ENCODE peak calls at places on chromosomes 11 and 22, in seven cellular contexts. One of them, this sample, is unnamed. For H3K4me1, the result is how much of the 10 kb centered on the place peaks cover.

GRCh38 chr11:118633319-118633690 is 25.9 kb downstream of the PHLDB1 start:
- DNase-seq in IMR-90: no peak
- DNase-seq in adrenal gland: no peak
- DNase-seq in body of pancreas: no peak
- DNase-seq in upper lobe of right lung: no peak
- DNase-seq in colonic mucosa: no peak
- DNase-seq in lower lobe of right lung: no peak
- DNase-seq in this sample: no peak

GRCh38 chr22:17914474-17914873 is 109.9 kb downstream of the MICAL3 start:
- DNase-seq in IMR-90: no peak
- DNase-seq in adrenal gland: no peak
- DNase-seq in body of pancreas: no peak
- DNase-seq in upper lobe of right lung: no peak
- DNase-seq in colonic mucosa: no peak
- DNase-seq in lower lobe of right lung: no peak
- DNase-seq in this sample: no peak

GRCh38 chr22:23179381-23180294 is 671 bp upstream of the BCR start:
- DNase-seq in IMR-90: no peak
- DNase-seq in adrenal gland: peak
- DNase-seq in body of pancreas: peak
- DNase-seq in upper lobe of right lung: no peak
- DNase-seq in colonic mucosa: peak
- DNase-seq in lower lobe of right lung: peak
- DNase-seq in this sample: peak

GRCh38 chr11:46520971-46521745 is 72.7 kb downstream of the AMBRA1 start:
- DNase-seq in IMR-90: peak
- DNase-seq in adrenal gland: no peak
- DNase-seq in body of pancreas: no peak
- DNase-seq in upper lobe of right lung: no peak
- DNase-seq in colonic mucosa: no peak
- DNase-seq in lower lobe of right lung: no peak
- DNase-seq in this sample: no peak

GRCh38 chr11:47387944-47388696 is 9.8 kb upstream of the SPI1 start:
- DNase-seq in IMR-90: no peak
- DNase-seq in adrenal gland: no peak
- DNase-seq in body of pancreas: no peak
- DNase-seq in upper lobe of right lung: peak
- DNase-seq in colonic mucosa: no peak
- DNase-seq in lower lobe of right lung: peak
- DNase-seq in this sample: no peak

GRCh38 chr11:67033661-67034166 is 10.8 kb downstream of the SYT12 start:
- DNase-seq in IMR-90: peak
- DNase-seq in adrenal gland: peak
- DNase-seq in body of pancreas: no peak
- DNase-seq in upper lobe of right lung: no peak
- DNase-seq in colonic mucosa: no peak
- DNase-seq in lower lobe of right lung: no peak
- DNase-seq in this sample: no peak

GRCh38 chr22:37633082-37633692 is 6.3 kb upstream of the SH3BP1 start:
- DNase-seq in IMR-90: no peak
- DNase-seq in adrenal gland: no peak
- DNase-seq in body of pancreas: no peak
- DNase-seq in upper lobe of right lung: no peak
- DNase-seq in colonic mucosa: no peak
- DNase-seq in lower lobe of right lung: no peak
- DNase-seq in this sample: no peak

GRCh38 chr11:102117472-102118113 is 7.3 kb downstream of the YAP1 start:
- DNase-seq in IMR-90: peak
- DNase-seq in adrenal gland: no peak
- DNase-seq in body of pancreas: no peak
- DNase-seq in upper lobe of right lung: no peak
- DNase-seq in colonic mucosa: no peak
- DNase-seq in lower lobe of right lung: no peak
- DNase-seq in this sample: no peak

GRCh38 chr11:69361048-69361447 is 67.1 kb downstream of the MYEOV start:
- DNase-seq in IMR-90: no peak
- DNase-seq in adrenal gland: no peak
- DNase-seq in body of pancreas: no peak
- DNase-seq in upper lobe of right lung: no peak
- DNase-seq in colonic mucosa: peak
- DNase-seq in lower lobe of right lung: peak
- DNase-seq in this sample: no peak

GRCh38 chr11:44753965-44754645 is 27.3 kb downstream of the TSPAN18 start:
- DNase-seq in IMR-90: no peak
- DNase-seq in adrenal gland: peak
- DNase-seq in body of pancreas: no peak
- DNase-seq in upper lobe of right lung: no peak
- DNase-seq in colonic mucosa: no peak
- DNase-seq in lower lobe of right lung: no peak
- DNase-seq in this sample: no peak

GRCh38 chr11:22703040-22703439 is 36.6 kb downstream of the GAS2 start:
- DNase-seq in IMR-90: peak
- DNase-seq in adrenal gland: no peak
- DNase-seq in body of pancreas: peak
- DNase-seq in upper lobe of right lung: no peak
- DNase-seq in colonic mucosa: peak
- DNase-seq in lower lobe of right lung: no peak
- DNase-seq in this sample: no peak

GRCh38 chr11:129117595-129118350 is 74.4 kb downstream of the ARHGAP32 start:
- DNase-seq in IMR-90: peak
- DNase-seq in adrenal gland: peak
- DNase-seq in body of pancreas: peak
- DNase-seq in upper lobe of right lung: no peak
- DNase-seq in colonic mucosa: peak
- DNase-seq in lower lobe of right lung: no peak
- DNase-seq in this sample: peak

GRCh38 chr11:10488581-10489443 is 33.7 kb downstream of the AMPD3 start:
- DNase-seq in IMR-90: no peak
- DNase-seq in adrenal gland: peak
- DNase-seq in body of pancreas: no peak
- DNase-seq in upper lobe of right lung: no peak
- DNase-seq in colonic mucosa: peak
- DNase-seq in lower lobe of right lung: no peak
- DNase-seq in this sample: peak

GRCh38 chr11:104003491-104003890 is 32.9 kb upstream of the DDI1 start:
- DNase-seq in IMR-90: peak
- DNase-seq in adrenal gland: no peak
- DNase-seq in body of pancreas: no peak
- DNase-seq in upper lobe of right lung: no peak
- DNase-seq in colonic mucosa: no peak
- DNase-seq in lower lobe of right lung: no peak
- DNase-seq in this sample: no peak

GRCh38 chr11:17386331-17387084 is 2.0 kb downstream of the KCNJ11 start:
- DNase-seq in IMR-90: peak
- DNase-seq in adrenal gland: peak
- DNase-seq in body of pancreas: peak
- DNase-seq in upper lobe of right lung: no peak
- DNase-seq in colonic mucosa: peak
- DNase-seq in lower lobe of right lung: peak
- DNase-seq in this sample: peak

GRCh38 chr11:124937336-124937935 is 1.6 kb upstream of the HEPACAM start:
- DNase-seq in IMR-90: no peak
- DNase-seq in adrenal gland: no peak
- DNase-seq in body of pancreas: no peak
- DNase-seq in upper lobe of right lung: no peak
- DNase-seq in colonic mucosa: no peak
- DNase-seq in lower lobe of right lung: no peak
- DNase-seq in this sample: no peak

GRCh38 chr22:38953577-38954413 is 3.6 kb upstream of the APOBEC3A start:
- DNase-seq in IMR-90: no peak
- DNase-seq in adrenal gland: no peak
- DNase-seq in body of pancreas: no peak
- DNase-seq in upper lobe of right lung: no peak
- DNase-seq in colonic mucosa: peak
- DNase-seq in lower lobe of right lung: no peak
- DNase-seq in this sample: no peak

GRCh38 chr11:76955459-76956114 is 78.6 kb upstream of the B3GNT6 start:
- DNase-seq in IMR-90: no peak
- DNase-seq in adrenal gland: no peak
- DNase-seq in body of pancreas: no peak
- DNase-seq in upper lobe of right lung: no peak
- DNase-seq in colonic mucosa: no peak
- DNase-seq in lower lobe of right lung: no peak
- DNase-seq in this sample: no peak

GRCh38 chr11:122186439-122187080 is 70.5 kb upstream of the BLID start:
- DNase-seq in IMR-90: peak
- DNase-seq in adrenal gland: no peak
- DNase-seq in body of pancreas: no peak
- DNase-seq in upper lobe of right lung: no peak
- DNase-seq in colonic mucosa: no peak
- DNase-seq in lower lobe of right lung: no peak
- DNase-seq in this sample: no peak

GRCh38 chr22:47123006-47123826 is 360.8 kb downstream of the TBC1D22A start:
- DNase-seq in IMR-90: no peak
- DNase-seq in adrenal gland: no peak
- DNase-seq in body of pancreas: no peak
- DNase-seq in upper lobe of right lung: peak
- DNase-seq in colonic mucosa: no peak
- DNase-seq in lower lobe of right lung: peak
- DNase-seq in this sample: no peak

GRCh38 chr11:110133182-110133581 is 40.0 kb downstream of the ZC3H12C start:
- DNase-seq in IMR-90: no peak
- DNase-seq in adrenal gland: no peak
- DNase-seq in body of pancreas: no peak
- DNase-seq in upper lobe of right lung: no peak
- DNase-seq in colonic mucosa: no peak
- DNase-seq in lower lobe of right lung: no peak
- DNase-seq in this sample: no peak

GRCh38 chr11:23644443-23644842 is 784.2 kb upstream of the CCDC179 start:
- DNase-seq in IMR-90: no peak
- DNase-seq in adrenal gland: no peak
- DNase-seq in body of pancreas: no peak
- DNase-seq in upper lobe of right lung: no peak
- DNase-seq in colonic mucosa: no peak
- DNase-seq in lower lobe of right lung: no peak
- DNase-seq in this sample: no peak

GRCh38 chr22:46056169-46057041 is 79.4 kb upstream of the WNT7B start:
- DNase-seq in IMR-90: no peak
- DNase-seq in adrenal gland: peak
- DNase-seq in body of pancreas: peak
- DNase-seq in upper lobe of right lung: peak
- DNase-seq in colonic mucosa: no peak
- DNase-seq in lower lobe of right lung: peak
- DNase-seq in this sample: peak

GRCh38 chr11:112958670-112959069 is 2.5 kb upstream of the NCAM1 start:
- DNase-seq in IMR-90: no peak
- DNase-seq in adrenal gland: no peak
- DNase-seq in body of pancreas: no peak
- DNase-seq in upper lobe of right lung: no peak
- DNase-seq in colonic mucosa: no peak
- DNase-seq in lower lobe of right lung: no peak
- DNase-seq in this sample: no peak
- TF ChIP-seq CTCF in IMR-90: no peak
- TF ChIP-seq CTCF in adrenal gland: no peak
- TF ChIP-seq CTCF in body of pancreas: no peak
- TF ChIP-seq CTCF in upper lobe of right lung: no peak
- TF ChIP-seq CTCF in colonic mucosa: no peak
- TF ChIP-seq CTCF in lower lobe of right lung: no peak
- TF ChIP-seq CTCF in this sample: no peak

GRCh38 chr11:82085493-82085892 is 648.2 kb downstream of the FAM181B start:
- DNase-seq in IMR-90: no peak
- DNase-seq in adrenal gland: no peak
- DNase-seq in body of pancreas: no peak
- DNase-seq in upper lobe of right lung: no peak
- DNase-seq in colonic mucosa: no peak
- DNase-seq in lower lobe of right lung: no peak
- DNase-seq in this sample: no peak
- H3K27ac ChIP-seq in IMR-90: no peak
- H3K27ac ChIP-seq in adrenal gland: no peak
- H3K27ac ChIP-seq in body of pancreas: no peak
- H3K27ac ChIP-seq in upper lobe of right lung: no peak
- H3K27ac ChIP-seq in colonic mucosa: no peak
- H3K27ac ChIP-seq in lower lobe of right lung: no peak
- H3K27ac ChIP-seq in this sample: no peak

GRCh38 chr11:134397304-134398078 is 14.6 kb downstream of the B3GAT1 start:
- DNase-seq in IMR-90: no peak
- DNase-seq in adrenal gland: no peak
- DNase-seq in body of pancreas: no peak
- DNase-seq in upper lobe of right lung: no peak
- DNase-seq in colonic mucosa: no peak
- DNase-seq in lower lobe of right lung: no peak
- DNase-seq in this sample: no peak

GRCh38 chr11:134392953-134393615 is 19.0 kb downstream of the B3GAT1 start:
- DNase-seq in IMR-90: no peak
- DNase-seq in adrenal gland: no peak
- DNase-seq in body of pancreas: no peak
- DNase-seq in upper lobe of right lung: no peak
- DNase-seq in colonic mucosa: no peak
- DNase-seq in lower lobe of right lung: no peak
- DNase-seq in this sample: no peak

GRCh38 chr11:134393638-134394037 is 18.4 kb downstream of the B3GAT1 start:
- DNase-seq in IMR-90: no peak
- DNase-seq in adrenal gland: no peak
- DNase-seq in body of pancreas: no peak
- DNase-seq in upper lobe of right lung: no peak
- DNase-seq in colonic mucosa: peak
- DNase-seq in lower lobe of right lung: no peak
- DNase-seq in this sample: peak

GRCh38 chr11:134394311-134394710 is 17.7 kb downstream of the B3GAT1 start:
- DNase-seq in IMR-90: no peak
- DNase-seq in adrenal gland: no peak
- DNase-seq in body of pancreas: no peak
- DNase-seq in upper lobe of right lung: no peak
- DNase-seq in colonic mucosa: no peak
- DNase-seq in lower lobe of right lung: no peak
- DNase-seq in this sample: no peak

DNA sequence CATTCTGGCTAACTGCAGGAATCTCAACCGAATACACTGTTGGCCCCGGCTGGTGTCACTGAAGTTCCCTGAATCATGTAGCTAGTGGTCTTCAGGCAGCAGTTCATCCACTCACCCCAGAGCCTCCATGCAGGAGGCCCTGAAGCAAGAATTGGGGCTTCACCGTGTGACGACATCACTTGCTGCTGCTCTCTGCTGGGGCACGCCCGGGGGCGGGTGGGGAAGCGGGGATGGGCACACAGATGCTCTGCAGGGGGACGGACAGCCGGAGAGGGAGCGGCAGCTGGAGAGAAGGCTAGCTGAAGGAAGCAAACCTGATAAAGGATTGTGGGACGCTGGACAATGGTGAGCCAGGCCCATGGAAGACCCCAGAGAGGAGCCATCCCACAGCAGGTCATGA is 17.0 kb downstream of the B3GAT1 start:
- DNase-seq in IMR-90: no peak
- DNase-seq in adrenal gland: no peak
- DNase-seq in body of pancreas: no peak
- DNase-seq in upper lobe of right lung: no peak
- DNase-seq in colonic mucosa: no peak
- DNase-seq in lower lobe of right lung: no peak
- DNase-seq in this sample: no peak
- H3K4me1 ChIP-seq in IMR-90: under half
- H3K4me1 ChIP-seq in adrenal gland: under half
- H3K4me1 ChIP-seq in body of pancreas: under half
- H3K4me1 ChIP-seq in upper lobe of right lung: under half
- H3K4me1 ChIP-seq in colonic mucosa: under half
- H3K4me1 ChIP-seq in lower lobe of right lung: under half
- H3K4me1 ChIP-seq in this sample: under half

DNA sequence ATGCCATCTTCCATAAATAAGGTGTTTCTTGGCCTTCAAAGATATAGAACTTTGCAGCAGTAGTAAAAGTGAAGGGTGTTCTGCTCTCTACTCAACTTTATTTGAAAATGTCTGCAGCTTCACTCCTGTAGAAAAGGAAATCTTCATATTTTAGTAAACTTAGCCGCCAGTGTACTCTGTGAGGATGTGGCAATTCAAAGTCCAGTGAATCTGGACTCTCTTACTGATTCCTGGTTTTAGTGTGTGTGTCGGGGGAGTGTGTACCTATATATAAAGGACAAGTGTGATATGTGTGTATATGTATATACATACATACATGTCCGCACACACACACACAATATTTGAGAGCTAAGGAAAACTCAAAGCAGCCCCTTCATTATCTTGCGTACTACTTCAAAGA is 134.3 kb upstream of the LDLRAD3 start:
- DNase-seq in IMR-90: no peak
- DNase-seq in adrenal gland: no peak
- DNase-seq in body of pancreas: no peak
- DNase-seq in upper lobe of right lung: no peak
- DNase-seq in colonic mucosa: no peak
- DNase-seq in lower lobe of right lung: no peak
- DNase-seq in this sample: no peak
- TF ChIP-seq CTCF in IMR-90: no peak
- TF ChIP-seq CTCF in adrenal gland: no peak
- TF ChIP-seq CTCF in body of pancreas: no peak
- TF ChIP-seq CTCF in upper lobe of right lung: no peak
- TF ChIP-seq CTCF in colonic mucosa: no peak
- TF ChIP-seq CTCF in lower lobe of right lung: no peak
- TF ChIP-seq CTCF in this sample: no peak